ENCODE peak calls at places on chromosome 1, in six cellular contexts. J, R, U, H, W and I are unnamed samples.

GRCh38 chr1:60571811-60572210 is 498.2 kb upstream of the C1orf87 start:
- DNase-seq in J (no peak), R (no peak), U (no peak), H (peak), W (peak), I (no peak)

GRCh38 chr1:156895408-156895874 is 1.9 kb downstream of the PEAR1 start:
- DNase-seq in J (no peak), R (no peak), U (no peak), H (peak), W (no peak), I (no peak)

GRCh38 chr1:48735753-48736152 is 40.9 kb downstream of the BEND5 start:
- DNase-seq in J (no peak), R (no peak), U (no peak), H (no peak), W (no peak), I (no peak)

GRCh38 chr1:8324176-8324810 is 6.4 kb downstream of the SLC45A1 start:
- DNase-seq in J (no peak), R (no peak), U (no peak), H (no peak), W (no peak), I (no peak)

GRCh38 chr1:160711528-160712311 is at the start of gene CD48:
- DNase-seq in J (peak), R (no peak), U (no peak), H (no peak), W (no peak), I (no peak)

GRCh38 chr1:75696000-75696399 is 28.5 kb upstream of the ACADM start:
- DNase-seq in J (no peak), R (no peak), U (no peak), H (no peak), W (no peak), I (no peak)

GRCh38 chr1:116825400-116825734 is 71.1 kb downstream of the CD2 start:
- DNase-seq in J (no peak), R (no peak), U (peak), H (no peak), W (no peak), I (no peak)

GRCh38 chr1:15146142-15146541 is 7.4 kb upstream of the TMEM51 start:
- DNase-seq in J (no peak), R (no peak), U (no peak), H (no peak), W (no peak), I (no peak)

GRCh38 chr1:157551694-157552693 is at the start of gene FCRL5:
- DNase-seq in J (no peak), R (no peak), U (no peak), H (no peak), W (no peak), I (no peak)

GRCh38 chr1:100941580-100942216 is 45.8 kb downstream of the SLC30A7 start:
- DNase-seq in J (no peak), R (no peak), U (no peak), H (no peak), W (no peak), I (no peak)

GRCh38 chr1:74689800-74690696 is 16.5 kb upstream of the ERICH3 start:
- DNase-seq in J (peak), R (peak), U (no peak), H (peak), W (peak), I (peak)

GRCh38 chr1:203505526-203506189 is 11.7 kb downstream of the OPTC start:
- DNase-seq in J (no peak), R (no peak), U (no peak), H (no peak), W (no peak), I (no peak)